ENCODE peak calls at places on chromosomes 2 and 18, in seven cellular contexts. Z is HepG2, A is heart left ventricle, P is GM12891, F is IMR-90, Y is Peyer's patch, M is breast epithelium. C is an unnamed sample.

GRCh38 chr2:228771306-228771705 is 499.8 kb downstream of the PID1 start:
- DNase-seq in Z (no peak), A (no peak), P (no peak), F (no peak), Y (no peak), M (no peak), C (peak)

GRCh38 chr2:59150430-59150829 is 909.3 kb upstream of the FANCL start:
- DNase-seq in Z (no peak), A (no peak), P (no peak), F (no peak), Y (no peak), M (no peak), C (no peak)

GRCh38 chr2:27191107-27191829 is 20.6 kb upstream of the ATRAID start:
- DNase-seq in Z (peak), A (no peak), P (peak), F (peak), Y (no peak), M (no peak), C (peak)

GRCh38 chr2:33000986-33001385 is 54.2 kb downstream of the LTBP1 start:
- DNase-seq in Z (peak), A (no peak), P (no peak), F (peak), Y (no peak), M (no peak), C (no peak)

GRCh38 chr2:67954125-67954748 is 108.6 kb downstream of the C1D start:
- DNase-seq in Z (peak), A (no peak), P (no peak), F (no peak), Y (no peak), M (no peak), C (no peak)

GRCh38 chr18:59459352-59460059 is 100.4 kb upstream of the LMAN1 start:
- DNase-seq in Z (peak), A (no peak), P (peak), F (peak), Y (no peak), M (no peak), C (no peak)

GRCh38 chr18:49697757-49698595 is 115.4 kb downstream of the ACAA2 start:
- DNase-seq in Z (no peak), A (peak), P (no peak), F (peak), Y (no peak), M (no peak), C (no peak)

GRCh38 chr2:60989256-60989655 is 28.3 kb upstream of the PEX13 start:
- DNase-seq in Z (no peak), A (no peak), P (no peak), F (no peak), Y (no peak), M (no peak), C (no peak)

GRCh38 chr2:127086800-127087737 is 19.9 kb downstream of the BIN1 start:
- DNase-seq in Z (no peak), A (peak), P (peak), F (peak), Y (no peak), M (no peak), C (peak)

GRCh38 chr18:63775166-63775730 is at the start of gene SERPINB7:
- DNase-seq in Z (no peak), A (no peak), P (no peak), F (peak), Y (no peak), M (no peak), C (no peak)

GRCh38 chr2:29238497-29238896 is 123.3 kb downstream of the CLIP4 start:
- DNase-seq in Z (peak), A (no peak), P (peak), F (peak), Y (peak), M (no peak), C (peak)

GRCh38 chr2:170170281-170171035 is 7.5 kb upstream of the MYO3B start:
- DNase-seq in Z (no peak), A (no peak), P (no peak), F (no peak), Y (no peak), M (no peak), C (no peak)

GRCh38 chr2:72148975-72149555 is 1.4 kb upstream of the CYP26B1 start:
- DNase-seq in Z (no peak), A (no peak), P (no peak), F (peak), Y (peak), M (peak), C (peak)

GRCh38 chr2:236621786-236622185 is 52.2 kb downstream of the ACKR3 start:
- DNase-seq in Z (no peak), A (no peak), P (no peak), F (no peak), Y (peak), M (no peak), C (no peak)

GRCh38 chr18:35949903-35950627 is 22.4 kb upstream of the RMP24 start:
- DNase-seq in Z (peak), A (peak), P (peak), F (peak), Y (peak), M (peak), C (no peak)

GRCh38 chr18:33821503-33821902 is 243.5 kb downstream of the ASXL3 start:
- DNase-seq in Z (no peak), A (no peak), P (no peak), F (peak), Y (no peak), M (no peak), C (no peak)

GRCh38 chr2:69026026-69026425 is 13.0 kb downstream of the ANTXR1 start:
- DNase-seq in Z (peak), A (no peak), P (no peak), F (peak), Y (no peak), M (no peak), C (no peak)

GRCh38 chr18:48846423-48846932 is 104.3 kb downstream of the SMAD7 start:
- DNase-seq in Z (no peak), A (no peak), P (no peak), F (no peak), Y (no peak), M (no peak), C (no peak)

GRCh38 chr2:143706297-143706696 is 577.1 kb downstream of the ARHGAP15 start:
- DNase-seq in Z (no peak), A (no peak), P (no peak), F (peak), Y (no peak), M (no peak), C (no peak)

GRCh38 chr2:234403074-234403473 is 93.8 kb downstream of the ARL4C start:
- DNase-seq in Z (no peak), A (no peak), P (no peak), F (peak), Y (no peak), M (no peak), C (peak)

GRCh38 chr2:23694058-23695045 is 232.6 kb downstream of the ATAD2B start:
- DNase-seq in Z (no peak), A (no peak), P (no peak), F (no peak), Y (no peak), M (peak), C (peak)

GRCh38 chr2:38170098-38170497 is 94.1 kb upstream of the CYP1B1 start:
- DNase-seq in Z (no peak), A (no peak), P (no peak), F (peak), Y (no peak), M (no peak), C (no peak)

GRCh38 chr18:79988925-79989361 is 580 bp upstream of the TXNL4A start:
- DNase-seq in Z (no peak), A (peak), P (no peak), F (peak), Y (no peak), M (peak), C (no peak)

GRCh38 chr18:79987566-79987965 is 797 bp downstream of the TXNL4A start:
- DNase-seq in Z (no peak), A (no peak), P (no peak), F (no peak), Y (no peak), M (no peak), C (no peak)

GRCh38 chr18:79985172-79985571 is 3.2 kb downstream of the TXNL4A start:
- DNase-seq in Z (peak), A (no peak), P (no peak), F (no peak), Y (no peak), M (no peak), C (no peak)

GRCh38 chr18:79986726-79987125 is 1.6 kb downstream of the TXNL4A start:
- DNase-seq in Z (no peak), A (no peak), P (no peak), F (no peak), Y (no peak), M (no peak), C (no peak)

GRCh38 chr18:79988079-79988924 is at the start of gene TXNL4A:
- DNase-seq in Z (peak), A (peak), P (peak), F (peak), Y (peak), M (peak), C (peak)
- TF ChIP-seq POLR2A in Z (peak), A (peak), P (peak), F (peak), Y (peak), M (peak), C (peak)

DNA sequence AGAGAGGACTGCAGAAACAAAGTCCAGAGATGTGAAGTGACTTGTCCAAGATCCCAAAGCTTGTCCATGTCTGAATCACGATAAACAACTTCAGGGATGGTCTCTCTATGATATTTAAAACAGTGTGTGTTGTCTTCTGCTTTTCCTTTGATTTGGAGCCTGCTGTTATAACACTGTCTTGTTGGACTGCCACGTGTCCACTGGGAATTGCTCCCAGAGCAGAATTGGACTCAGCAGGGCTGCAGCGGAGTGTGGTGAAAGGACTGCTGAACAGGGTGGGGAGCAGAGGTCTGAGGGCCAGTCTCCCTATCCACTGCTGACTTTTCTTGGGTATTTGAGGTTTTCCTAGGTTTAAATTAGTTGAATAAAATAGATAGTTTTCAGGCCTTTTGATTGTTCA is 68.3 kb downstream of the IL1R2 start:
- DNase-seq in Z (no peak), A (no peak), P (no peak), F (no peak), Y (no peak), M (no peak), C (peak)
- TF ChIP-seq POLR2A in Z (no peak), A (no peak), P (no peak), F (no peak), Y (no peak), M (no peak), C (no peak)

DNA sequence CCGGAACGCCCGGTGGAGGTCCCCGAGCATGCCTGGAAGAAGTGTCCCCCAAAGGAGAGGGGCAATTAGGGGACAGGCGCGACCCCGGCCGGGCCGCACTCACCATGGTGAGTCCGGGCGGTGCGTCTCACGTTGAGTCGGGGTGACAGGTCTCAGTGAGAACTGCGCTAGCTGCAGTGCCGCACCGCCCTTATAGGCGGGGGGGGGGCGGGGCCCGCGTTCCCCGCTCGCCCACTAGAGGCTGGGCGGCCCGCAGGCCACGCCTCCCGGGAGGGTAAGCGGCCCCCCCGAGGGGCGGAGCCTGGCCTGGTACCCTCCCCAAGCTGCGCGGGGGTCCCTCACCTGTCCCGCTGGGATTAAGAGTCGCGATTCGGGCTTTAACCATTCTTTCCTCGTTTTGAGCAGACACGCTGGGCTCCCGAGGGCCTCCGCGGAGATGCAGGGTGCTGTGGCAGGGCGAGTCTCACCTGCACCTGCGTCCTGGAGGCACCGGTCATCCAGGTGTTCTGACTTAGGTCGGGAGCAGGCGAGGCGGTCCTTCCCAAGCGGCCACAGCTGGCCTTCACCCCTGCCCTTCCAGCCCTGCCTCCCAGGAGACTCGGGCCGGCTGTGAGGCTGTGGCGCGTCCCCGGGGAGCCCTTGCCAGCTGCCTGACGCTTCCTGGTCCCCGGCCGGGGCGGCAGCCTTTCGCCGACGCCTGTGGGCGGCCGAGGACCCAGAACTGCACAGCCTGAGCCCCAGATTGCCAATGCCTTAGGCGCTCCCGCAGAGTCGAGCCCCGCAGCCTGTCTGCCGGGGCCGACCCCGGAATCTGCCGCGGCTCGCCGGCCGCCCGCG is at the start of gene TUBA4A:
- DNase-seq in Z (peak), A (peak), P (peak), F (peak), Y (peak), M (peak), C (peak)
- TF ChIP-seq POLR2A in Z (peak), A (peak), P (peak), F (peak), Y (peak), M (peak), C (peak)

GRCh38 chr2:96342085-96342484 is 6.5 kb downstream of the NCAPH start:
- DNase-seq in Z (peak), A (no peak), P (no peak), F (peak), Y (no peak), M (no peak), C (no peak)

GRCh38 chr2:96344011-96344410 is 8.4 kb downstream of the NCAPH start:
- DNase-seq in Z (no peak), A (no peak), P (no peak), F (peak), Y (no peak), M (no peak), C (no peak)

GRCh38 chr2:96347395-96347794 is 11.8 kb downstream of the NCAPH start:
- DNase-seq in Z (no peak), A (no peak), P (no peak), F (no peak), Y (no peak), M (no peak), C (no peak)

GRCh38 chr2:96345403-96345802 is 9.8 kb downstream of the NCAPH start:
- DNase-seq in Z (peak), A (no peak), P (no peak), F (no peak), Y (no peak), M (no peak), C (no peak)

GRCh38 chr2:96345868-96346452 is 10.4 kb downstream of the NCAPH start:
- DNase-seq in Z (no peak), A (no peak), P (no peak), F (no peak), Y (no peak), M (no peak), C (no peak)
- TF ChIP-seq POLR2A in Z (no peak), A (no peak), P (no peak), F (no peak), Y (no peak), M (no peak), C (no peak)

DNA sequence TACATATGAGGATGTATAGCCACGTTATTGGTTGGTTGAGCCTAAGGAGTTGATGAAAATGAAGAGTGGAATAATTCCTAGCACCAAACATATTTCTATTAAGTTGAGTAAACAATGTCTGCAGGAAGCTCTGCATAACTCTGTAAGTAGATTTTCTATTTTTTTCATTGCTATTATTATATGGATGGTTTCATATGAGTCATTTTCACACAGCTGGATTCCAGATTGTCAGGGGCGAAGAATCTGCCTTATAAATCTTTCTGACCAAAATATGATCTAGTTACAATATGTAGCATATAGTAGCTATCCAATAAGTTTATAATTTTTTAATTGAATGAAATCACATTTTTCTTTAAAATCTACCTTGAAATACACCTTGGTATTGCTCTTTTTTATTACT is 468.0 kb upstream of the PKDCC start:
- DNase-seq in Z (no peak), A (no peak), P (no peak), F (no peak), Y (no peak), M (no peak), C (no peak)
- TF ChIP-seq POLR2A in Z (no peak), A (no peak), P (no peak), F (no peak), Y (no peak), M (no peak), C (no peak)

DNA sequence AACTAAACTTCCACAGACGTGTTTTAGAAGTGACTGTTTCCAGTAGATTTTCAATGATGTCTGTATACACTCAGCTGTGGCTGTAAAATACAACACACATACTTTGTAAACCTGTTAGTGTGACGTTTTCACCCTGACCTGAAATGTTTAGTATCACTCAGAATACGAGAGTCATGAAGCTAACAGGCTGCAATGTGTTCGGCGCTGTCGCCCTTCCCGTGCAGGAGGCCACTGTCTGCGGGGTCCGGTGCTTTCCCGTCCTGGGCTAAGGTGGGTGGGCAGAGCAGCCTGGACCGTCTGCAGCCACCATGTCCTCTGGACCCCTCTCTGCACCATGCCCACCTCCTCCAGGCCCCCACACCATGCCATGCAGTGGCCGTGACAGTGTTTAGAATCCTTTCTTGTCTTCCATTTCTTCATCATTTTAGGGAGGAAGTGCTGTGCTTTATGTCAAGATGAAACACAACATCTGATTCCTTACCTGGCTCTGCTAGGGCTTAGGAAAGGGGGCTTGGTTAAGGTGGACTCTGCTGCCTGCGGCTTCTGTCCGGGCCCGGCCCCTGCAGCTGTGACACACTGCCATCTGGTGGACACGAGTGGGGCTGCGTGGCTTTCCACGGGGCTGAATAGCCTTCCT is 53.8 kb upstream of the RBM44 start:
- DNase-seq in Z (peak), A (peak), P (peak), F (peak), Y (peak), M (peak), C (peak)
- TF ChIP-seq POLR2A in Z (no peak), A (no peak), P (no peak), F (peak), Y (peak), M (no peak), C (no peak)

DNA sequence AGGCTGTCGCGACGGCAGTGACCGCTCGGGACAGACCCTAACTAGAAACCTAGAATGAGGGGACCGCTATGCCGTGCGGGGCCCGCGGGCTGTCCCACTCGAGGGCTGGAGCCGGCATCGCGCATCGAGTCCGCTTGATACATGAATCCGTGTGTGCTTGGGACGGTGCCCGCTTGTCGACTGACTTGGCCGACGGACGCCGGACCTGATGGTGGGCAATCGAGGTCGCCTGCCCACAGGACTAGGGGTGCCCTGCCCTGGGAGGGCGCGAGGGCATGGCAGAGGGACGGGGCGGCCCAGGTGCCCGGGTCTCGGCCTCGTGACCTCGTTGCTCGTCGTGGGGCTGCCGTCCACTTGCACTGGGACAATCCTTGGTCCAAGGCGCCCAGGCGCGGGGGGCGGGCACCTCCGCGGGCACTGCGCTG is 688 bp upstream of the PTMA start:
- DNase-seq in Z (no peak), A (peak), P (no peak), F (no peak), Y (no peak), M (peak), C (peak)
- TF ChIP-seq POLR2A in Z (no peak), A (no peak), P (no peak), F (no peak), Y (peak), M (peak), C (peak)

DNA sequence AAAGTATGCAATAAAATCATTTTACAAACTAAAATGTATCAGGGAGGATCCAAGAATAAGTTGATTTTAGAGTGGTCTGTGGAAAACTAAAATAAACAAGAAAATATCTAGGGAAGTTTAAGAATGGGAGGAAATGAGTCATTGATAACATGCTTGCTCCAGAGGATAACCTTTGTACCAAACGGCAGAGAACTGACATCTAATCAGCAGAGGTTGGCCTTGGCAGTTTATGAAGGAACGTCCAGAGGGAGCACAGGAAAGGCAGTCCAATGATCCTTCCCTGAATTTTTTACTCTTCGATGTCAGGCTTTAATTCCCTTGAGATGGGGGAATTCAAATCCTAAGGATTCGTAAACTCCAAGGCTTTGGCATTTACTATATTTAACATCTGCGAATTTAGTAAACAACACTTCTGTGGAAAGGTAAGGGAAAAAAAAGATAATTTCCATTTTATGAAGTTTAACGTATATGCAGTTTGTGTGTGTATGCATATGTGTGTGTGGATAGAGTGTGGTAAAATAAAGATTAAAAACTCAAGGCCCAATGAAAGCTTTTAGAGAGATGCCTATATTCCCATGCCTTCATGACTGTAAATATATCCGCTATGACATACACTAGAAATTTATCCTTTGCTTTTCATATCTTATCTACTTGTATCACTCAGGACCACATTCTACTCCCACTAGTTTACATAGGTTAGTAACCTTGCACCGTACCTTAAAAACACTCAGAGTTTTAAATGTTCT is 8.7 kb upstream of the INPP1 start:
- DNase-seq in Z (peak), A (no peak), P (no peak), F (no peak), Y (no peak), M (no peak), C (no peak)
- TF ChIP-seq POLR2A in Z (peak), A (no peak), P (no peak), F (no peak), Y (peak), M (no peak), C (no peak)